ENCODE peak calls at places on chromosomes 6 and 20, in nine cellular contexts. U is glutamatergic neuron, F is HCT116, V is mesothelial cell of epicardium, N is AG04450, P is progenitor cell of endocrine pancreas, K is fibroblast of the aortic adventitia, W is brain microvascular endothelial cell, M is WTC11. C is an unnamed sample.

GRCh38 chr6:137878810-137879285 is 11.8 kb downstream of the TNFAIP3 start:
- DNase-seq in M (peak; percentile 86), N (no peak), P (no peak), U (peak; percentile 75), V (no peak), W (no peak), F (no peak), K (no peak), C (no peak)

GRCh38 chr6:121688974-121689373 is 253.5 kb downstream of the GJA1 start:
- DNase-seq in W (no peak), P (no peak), K (no peak), N (no peak), V (no peak), F (no peak), U (no peak), M (no peak), C (no peak)

GRCh38 chr6:144460224-144461095 is 175.3 kb downstream of the UTRN start:
- DNase-seq in K (no peak), N (no peak), F (no peak), U (no peak), P (no peak), V (no peak), W (no peak), M (no peak), C (no peak)

GRCh38 chr6:3015144-3015543 is 15.4 kb downstream of the NQO2 start:
- DNase-seq in M (no peak), N (no peak), K (no peak), W (no peak), P (no peak), U (no peak), F (no peak), V (no peak), C (no peak)

GRCh38 chr20:3237958-3238615 is 903 bp downstream of the SLC4A11 start:
- DNase-seq in N (no peak), K (no peak), M (peak; percentile 37), U (peak; percentile 39), V (no peak), W (no peak), F (no peak), P (no peak), C (no peak)

GRCh38 chr6:157089258-157089657 is 234.1 kb downstream of the TMEM242 start:
- DNase-seq in V (no peak), M (peak; percentile 70), W (peak; percentile 82), P (no peak), F (no peak), K (peak; percentile 62), U (no peak), N (no peak), C (no peak)

GRCh38 chr20:50625986-50626677 is 65.2 kb downstream of the RIPOR3 start:
- DNase-seq in W (peak; percentile 34), V (no peak), K (peak; percentile 69), N (no peak), F (peak; percentile 36), M (peak; percentile 91), P (no peak), U (peak; percentile 66), C (no peak)

GRCh38 chr20:63407928-63408683 is 47.0 kb upstream of the CHRNA4 start:
- DNase-seq in P (no peak), W (no peak), N (no peak), U (no peak), M (no peak), V (no peak), K (no peak), F (no peak), C (no peak)

GRCh38 chr6:11094411-11094851 is 797 bp downstream of the SMIM13 start:
- DNase-seq in K (peak; percentile 43), W (peak; percentile 36), U (peak; percentile 52), N (no peak), F (no peak), V (no peak), M (peak; percentile 55), P (peak; percentile 13), C (no peak)

GRCh38 chr6:28281288-28282064 is at the start of gene PGBD1:
- DNase-seq in K (peak; percentile 73), W (peak; percentile 46), N (peak; percentile 44), F (peak; percentile 13), V (peak; percentile 75), P (peak; percentile 72), U (peak; percentile 90), M (peak; percentile 92), C (no peak)

GRCh38 chr6:141593311-141593710 is 539.4 kb upstream of the GJE1 start:
- DNase-seq in K (no peak), M (no peak), P (no peak), U (no peak), F (no peak), V (no peak), N (no peak), W (no peak), C (no peak)

GRCh38 chr6:44580901-44581300 is 193.4 kb downstream of the CDC5L start:
- DNase-seq in V (no peak), N (peak; percentile 6), U (no peak), P (no peak), W (peak; percentile 91), M (no peak), K (peak; percentile 92), F (no peak), C (no peak)

GRCh38 chr6:107447663-107448216 is 11.6 kb downstream of the PDSS2 start:
- DNase-seq in P (no peak), K (no peak), N (no peak), U (no peak), F (no peak), V (no peak), M (no peak), W (no peak), C (no peak)

GRCh38 chr20:16446246-16446645 is 127.0 kb downstream of the KIF16B start:
- DNase-seq in N (no peak), U (no peak), W (no peak), F (no peak), P (no peak), V (no peak), K (no peak), M (no peak), C (no peak)

GRCh38 chr6:139364302-139364981 is 10.0 kb downstream of the CITED2 start:
- DNase-seq in W (no peak), M (no peak), F (no peak), K (peak; percentile 77), U (no peak), N (no peak), V (no peak), P (no peak), C (no peak)

GRCh38 chr6:42342011-42342553 is 109.6 kb downstream of the TRERF1 start:
- DNase-seq in U (no peak), M (no peak), W (no peak), N (no peak), V (no peak), P (no peak), K (no peak), F (no peak), C (no peak)

GRCh38 chr20:51608060-51608459 is 65.5 kb upstream of the NFATC2 start:
- DNase-seq in M (no peak), P (no peak), U (no peak), V (no peak), N (no peak), F (no peak), W (no peak), K (no peak), C (no peak)

DNA sequence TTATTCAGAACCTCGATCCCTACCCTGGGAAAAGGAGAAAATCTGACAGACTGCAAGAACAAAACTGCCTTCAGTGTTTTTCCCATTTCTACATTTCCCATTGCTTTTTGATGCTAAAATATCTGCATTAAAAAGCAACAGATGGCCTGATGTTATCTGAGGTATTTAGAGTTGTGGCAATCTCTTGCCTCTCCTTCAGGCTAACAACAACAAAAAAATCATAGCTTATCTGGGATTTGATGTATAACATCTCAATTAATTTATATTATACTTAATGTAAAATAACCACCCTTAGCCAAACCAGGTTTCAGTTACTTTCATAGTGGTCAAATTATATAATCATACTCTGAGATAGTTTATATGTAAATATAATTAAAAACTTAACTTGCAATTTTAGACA is 15.8 kb upstream of the GABRR2 start:
- DNase-seq in W (no peak), K (no peak), P (no peak), U (no peak), F (no peak), N (no peak), V (no peak), M (no peak), C (no peak)
- TF ChIP-seq CTCF in W (no peak), K (no peak), P (no peak), U (no peak), F (no peak), N (no peak), V (no peak), M (no peak), C (no peak)

DNA sequence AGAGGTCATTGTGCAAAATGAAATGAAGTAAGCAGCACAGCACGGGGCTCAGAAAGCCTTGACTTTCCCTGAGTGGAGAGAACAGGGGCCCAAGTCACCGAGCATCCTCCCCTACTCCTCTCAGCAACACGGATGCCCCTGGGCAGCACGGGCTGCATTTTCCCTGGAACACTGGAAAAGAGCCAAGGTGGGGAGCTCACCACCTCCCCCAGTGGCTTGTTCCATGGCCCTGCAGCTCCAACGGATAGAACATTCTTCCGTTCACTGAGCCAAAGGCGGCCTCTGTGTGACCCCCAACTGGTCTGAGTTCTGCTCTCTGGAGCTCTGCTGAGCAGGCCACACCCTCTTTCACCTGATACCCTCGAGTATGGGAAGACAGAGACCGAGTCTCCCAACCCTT is 20.8 kb upstream of the EMILIN3 start:
- DNase-seq in P (no peak), U (no peak), V (no peak), N (no peak), F (no peak), W (peak; percentile 11), M (peak; percentile 60), K (no peak), C (no peak)
- TF ChIP-seq CTCF in P (no peak), U (no peak), V (no peak), N (peak; percentile 13), F (no peak), W (peak; percentile 47), M (no peak), K (peak; percentile 27), C (no peak)

GRCh38 chr6:82331031-82331773 is 32.4 kb upstream of the TPBG start:
- DNase-seq in M (no peak), U (no peak), N (peak; percentile 13), K (peak; percentile 68), F (no peak), V (no peak), W (no peak), P (no peak), C (no peak)
- TF ChIP-seq CTCF in M (no peak), U (no peak), N (peak; percentile 40), K (peak; percentile 44), F (no peak), V (no peak), W (peak; percentile 51), P (peak; percentile 12), C (no peak)

DNA sequence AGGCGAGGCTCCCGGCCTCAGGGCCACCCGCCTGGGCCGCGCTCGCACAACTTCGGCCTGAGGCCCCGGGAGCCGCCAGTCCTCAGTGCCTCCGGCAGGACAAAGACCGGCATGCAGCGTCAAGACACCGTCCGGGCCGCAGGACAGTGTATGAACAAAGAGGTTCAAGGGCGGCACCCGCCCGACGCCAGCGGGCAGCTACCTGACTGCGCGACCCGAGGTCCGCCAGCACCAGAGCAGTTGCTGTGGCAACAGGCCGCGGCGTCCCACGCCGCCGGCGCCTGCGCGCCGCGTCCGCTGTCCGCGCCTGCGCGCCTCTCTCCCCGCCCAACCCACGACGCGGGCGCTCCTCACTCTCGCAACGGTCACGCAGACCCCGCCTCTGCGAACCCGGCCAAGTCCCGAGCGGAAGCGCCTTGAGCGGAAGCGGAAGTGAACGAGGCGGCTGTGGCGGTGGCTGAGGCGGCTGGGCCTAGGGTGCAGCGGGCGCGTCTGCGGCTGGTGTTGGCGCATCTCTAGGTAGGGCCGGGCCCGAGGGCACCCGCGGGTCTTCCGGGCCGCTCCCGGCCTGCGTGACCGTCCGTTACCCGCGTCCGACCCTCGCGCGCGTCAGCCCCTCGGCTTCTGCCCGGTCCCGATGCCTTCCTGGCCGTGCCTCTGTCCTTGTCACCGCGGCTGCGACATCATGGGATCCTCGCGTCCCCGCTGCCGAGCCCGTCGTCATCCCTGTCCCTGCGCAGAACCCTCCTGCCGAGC is at the start of gene FAM120B:
- DNase-seq in U (peak; percentile 94), M (peak; percentile 70), N (peak; percentile 85), K (peak; percentile 93), F (peak; percentile 86), V (peak; percentile 95), W (peak; percentile 91), P (peak; percentile 86), C (peak; percentile 82)
- TF ChIP-seq CTCF in U (no peak), M (no peak), N (no peak), K (no peak), F (no peak), V (no peak), W (no peak), P (no peak), C (no peak)

C was measured in omental fat pad.